ENCODE peak calls at places on chromosome 18, in four cellular contexts. F, P, H and Z are unnamed samples.
A peak's percentile ranks its signal among the peaks of the same experiment; 100 is the strongest.

GRCh38 chr18:32470136-32470712 is 458 bp downstream of the GAREM1 start:
- DNase-seq in F (peak; percentile 18), P (no peak), H (peak; percentile 64), Z (no peak)

GRCh38 chr18:21369146-21369545 is 127.1 kb downstream of the GREB1L start:
- DNase-seq in F (no peak), P (no peak), H (no peak), Z (peak; percentile 68)

GRCh38 chr18:12766986-12767433 is 64.2 kb downstream of the PSMG2 start:
- DNase-seq in F (peak; percentile 90), P (peak; percentile 85), H (no peak), Z (no peak)

GRCh38 chr18:25805323-25805722 is 285.1 kb downstream of the SS18 start:
- DNase-seq in F (no peak), P (no peak), H (no peak), Z (no peak)

GRCh38 chr18:10193446-10193845 is 261.0 kb upstream of the APCDD1 start:
- DNase-seq in F (no peak), P (no peak), H (no peak), Z (no peak)

GRCh38 chr18:7567487-7568425 is 640 bp downstream of the PTPRM start:
- DNase-seq in F (peak; percentile 31), P (peak; percentile 63), H (peak; percentile 31), Z (no peak)

GRCh38 chr18:61554946-61555361 is 221.7 kb downstream of the CDH20 start:
- DNase-seq in F (no peak), P (no peak), H (no peak), Z (no peak)

GRCh38 chr18:35507192-35507591 is 9.4 kb upstream of the INO80C start:
- DNase-seq in F (no peak), P (no peak), H (no peak), Z (no peak)

GRCh38 chr18:48402953-48403352 is 6.2 kb downstream of the ZBTB7C start:
- DNase-seq in F (no peak), P (no peak), H (no peak), Z (no peak)

GRCh38 chr18:22683786-22684185 is 249.3 kb upstream of the RBBP8 start:
- DNase-seq in F (no peak), P (no peak), H (no peak), Z (no peak)

GRCh38 chr18:45935591-45936335 is 31.4 kb downstream of the EPG5 start:
- DNase-seq in F (no peak), P (no peak), H (no peak), Z (no peak)

GRCh38 chr18:77111449-77112160 is 21.0 kb downstream of the MBP start:
- DNase-seq in F (no peak), P (no peak), H (no peak), Z (no peak)

GRCh38 chr18:9681217-9681616 is 26.9 kb upstream of the RAB31 start:
- DNase-seq in F (no peak), P (no peak), H (no peak), Z (no peak)

GRCh38 chr18:31646332-31646822 is 38.0 kb downstream of the B4GALT6 start:
- DNase-seq in F (no peak), P (no peak), H (no peak), Z (no peak)